ENCODE peak calls at places on chromosomes 6 and 20, in ten cellular contexts. One of them, this sample, is unnamed.
A peak's percentile ranks its signal among the peaks of the same experiment; 100 is the strongest.

GRCh38 chr6:145948328-145948727 is 15.8 kb downstream of the SHPRH start:
- DNase-seq in DND-41: no peak
- DNase-seq in suprapubic skin: no peak
- DNase-seq in IMR-90: peak; percentile 44
- DNase-seq in fibroblast of the aortic adventitia: peak; percentile 65
- DNase-seq in SK-N-SH: no peak
- DNase-seq in AG04450: no peak
- DNase-seq in cardiac fibroblast: peak; percentile 60
- DNase-seq in lower leg skin: no peak
- DNase-seq in CD8-positive, alpha-beta T cell: no peak
- DNase-seq in this sample: no peak

GRCh38 chr6:141307309-141307998 is 825.3 kb upstream of the GJE1 start:
- DNase-seq in lower leg skin: no peak
- DNase-seq in fibroblast of the aortic adventitia: no peak
- DNase-seq in SK-N-SH: no peak
- DNase-seq in CD8-positive, alpha-beta T cell: no peak
- DNase-seq in cardiac fibroblast: no peak
- DNase-seq in DND-41: no peak
- DNase-seq in suprapubic skin: no peak
- DNase-seq in AG04450: no peak
- DNase-seq in IMR-90: no peak
- DNase-seq in this sample: peak; percentile 9

GRCh38 chr20:33709905-33710541 is 10.1 kb downstream of the PXMP4 start:
- DNase-seq in suprapubic skin: no peak
- DNase-seq in DND-41: no peak
- DNase-seq in cardiac fibroblast: no peak
- DNase-seq in IMR-90: no peak
- DNase-seq in SK-N-SH: no peak
- DNase-seq in CD8-positive, alpha-beta T cell: no peak
- DNase-seq in AG04450: no peak
- DNase-seq in fibroblast of the aortic adventitia: no peak
- DNase-seq in lower leg skin: no peak
- DNase-seq in this sample: no peak

GRCh38 chr20:44137210-44137781 is 49.7 kb downstream of the JPH2 start:
- DNase-seq in IMR-90: peak; percentile 38
- DNase-seq in SK-N-SH: no peak
- DNase-seq in AG04450: peak; percentile 21
- DNase-seq in CD8-positive, alpha-beta T cell: no peak
- DNase-seq in fibroblast of the aortic adventitia: peak; percentile 25
- DNase-seq in cardiac fibroblast: peak; percentile 51
- DNase-seq in lower leg skin: no peak
- DNase-seq in DND-41: no peak
- DNase-seq in suprapubic skin: no peak
- DNase-seq in this sample: no peak

GRCh38 chr6:138194221-138194620 is 24.1 kb downstream of the PBOV1 start:
- DNase-seq in DND-41: no peak
- DNase-seq in AG04450: no peak
- DNase-seq in IMR-90: no peak
- DNase-seq in suprapubic skin: no peak
- DNase-seq in cardiac fibroblast: no peak
- DNase-seq in CD8-positive, alpha-beta T cell: no peak
- DNase-seq in lower leg skin: no peak
- DNase-seq in SK-N-SH: no peak
- DNase-seq in fibroblast of the aortic adventitia: no peak
- DNase-seq in this sample: no peak

GRCh38 chr6:16127471-16127870 is 1.4 kb upstream of the MYLIP start:
- DNase-seq in fibroblast of the aortic adventitia: no peak
- DNase-seq in lower leg skin: no peak
- DNase-seq in CD8-positive, alpha-beta T cell: no peak
- DNase-seq in AG04450: no peak
- DNase-seq in DND-41: no peak
- DNase-seq in IMR-90: no peak
- DNase-seq in cardiac fibroblast: no peak
- DNase-seq in SK-N-SH: no peak
- DNase-seq in suprapubic skin: no peak
- DNase-seq in this sample: no peak

GRCh38 chr6:37713529-37714119 is 15.9 kb upstream of the MDGA1 start:
- DNase-seq in lower leg skin: no peak
- DNase-seq in cardiac fibroblast: peak; percentile 78
- DNase-seq in CD8-positive, alpha-beta T cell: no peak
- DNase-seq in AG04450: no peak
- DNase-seq in DND-41: no peak
- DNase-seq in IMR-90: peak; percentile 83
- DNase-seq in SK-N-SH: peak; percentile 44
- DNase-seq in suprapubic skin: no peak
- DNase-seq in fibroblast of the aortic adventitia: peak; percentile 67
- DNase-seq in this sample: no peak

GRCh38 chr20:21702553-21703467 is 2.7 kb upstream of the PAX1 start:
- DNase-seq in lower leg skin: no peak
- DNase-seq in DND-41: no peak
- DNase-seq in AG04450: no peak
- DNase-seq in cardiac fibroblast: peak; percentile 24
- DNase-seq in suprapubic skin: peak; percentile 83
- DNase-seq in CD8-positive, alpha-beta T cell: no peak
- DNase-seq in fibroblast of the aortic adventitia: peak; percentile 19
- DNase-seq in IMR-90: peak; percentile 3
- DNase-seq in SK-N-SH: peak; percentile 80
- DNase-seq in this sample: peak; percentile 24

GRCh38 chr20:4897600-4897999 is 103.7 kb downstream of the SLC23A2 start:
- DNase-seq in CD8-positive, alpha-beta T cell: no peak
- DNase-seq in lower leg skin: no peak
- DNase-seq in cardiac fibroblast: no peak
- DNase-seq in suprapubic skin: no peak
- DNase-seq in AG04450: no peak
- DNase-seq in IMR-90: no peak
- DNase-seq in fibroblast of the aortic adventitia: no peak
- DNase-seq in SK-N-SH: no peak
- DNase-seq in DND-41: no peak
- DNase-seq in this sample: no peak

GRCh38 chr20:4898845-4899244 is 102.5 kb downstream of the SLC23A2 start:
- DNase-seq in SK-N-SH: no peak
- DNase-seq in AG04450: no peak
- DNase-seq in lower leg skin: no peak
- DNase-seq in suprapubic skin: no peak
- DNase-seq in cardiac fibroblast: no peak
- DNase-seq in CD8-positive, alpha-beta T cell: no peak
- DNase-seq in fibroblast of the aortic adventitia: no peak
- DNase-seq in DND-41: no peak
- DNase-seq in IMR-90: no peak
- DNase-seq in this sample: no peak

GRCh38 chr20:4898282-4898681 is 103.0 kb downstream of the SLC23A2 start:
- DNase-seq in AG04450: peak; percentile 43
- DNase-seq in CD8-positive, alpha-beta T cell: no peak
- DNase-seq in suprapubic skin: no peak
- DNase-seq in IMR-90: peak; percentile 89
- DNase-seq in lower leg skin: no peak
- DNase-seq in cardiac fibroblast: peak; percentile 73
- DNase-seq in SK-N-SH: no peak
- DNase-seq in DND-41: no peak
- DNase-seq in fibroblast of the aortic adventitia: peak; percentile 76
- DNase-seq in this sample: no peak

GRCh38 chr20:4896119-4896700 is 105.1 kb downstream of the SLC23A2 start:
- DNase-seq in cardiac fibroblast: no peak
- DNase-seq in suprapubic skin: no peak
- DNase-seq in AG04450: no peak
- DNase-seq in IMR-90: no peak
- DNase-seq in CD8-positive, alpha-beta T cell: no peak
- DNase-seq in lower leg skin: no peak
- DNase-seq in SK-N-SH: no peak
- DNase-seq in fibroblast of the aortic adventitia: no peak
- DNase-seq in DND-41: no peak
- DNase-seq in this sample: no peak

GRCh38 chr20:4896971-4897497 is 104.3 kb downstream of the SLC23A2 start:
- DNase-seq in CD8-positive, alpha-beta T cell: no peak
- DNase-seq in AG04450: no peak
- DNase-seq in suprapubic skin: no peak
- DNase-seq in SK-N-SH: no peak
- DNase-seq in fibroblast of the aortic adventitia: no peak
- DNase-seq in cardiac fibroblast: no peak
- DNase-seq in IMR-90: no peak
- DNase-seq in lower leg skin: no peak
- DNase-seq in DND-41: no peak
- DNase-seq in this sample: peak; percentile 28
- TF ChIP-seq CTCF in CD8-positive, alpha-beta T cell: no peak
- TF ChIP-seq CTCF in AG04450: no peak
- TF ChIP-seq CTCF in suprapubic skin: no peak
- TF ChIP-seq CTCF in SK-N-SH: no peak
- TF ChIP-seq CTCF in fibroblast of the aortic adventitia: no peak
- TF ChIP-seq CTCF in cardiac fibroblast: no peak
- TF ChIP-seq CTCF in IMR-90: no peak
- TF ChIP-seq CTCF in lower leg skin: no peak
- TF ChIP-seq CTCF in DND-41: peak; percentile 27
- TF ChIP-seq CTCF in this sample: peak; percentile 27

DNA sequence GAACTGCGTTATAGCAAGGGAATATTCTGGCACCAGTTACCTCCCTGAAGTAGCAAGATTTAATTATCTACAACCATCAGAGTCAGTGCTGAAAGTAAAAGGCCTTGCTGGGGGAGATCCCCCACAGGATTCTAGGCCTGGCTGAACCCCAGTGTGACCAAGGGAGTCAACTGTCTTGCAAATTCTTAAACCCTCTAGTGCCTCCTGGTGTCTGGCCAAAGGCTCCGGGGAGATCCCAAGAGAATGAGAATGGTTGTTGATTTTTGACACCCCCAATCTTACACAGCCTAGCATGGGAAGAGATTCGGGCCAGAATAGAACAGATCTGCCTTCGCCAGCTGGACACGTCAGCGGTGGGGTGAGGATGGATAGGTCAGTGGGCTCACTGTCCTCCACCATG is 179.4 kb downstream of the ERMARD start:
- DNase-seq in fibroblast of the aortic adventitia: no peak
- DNase-seq in cardiac fibroblast: no peak
- DNase-seq in DND-41: no peak
- DNase-seq in IMR-90: no peak
- DNase-seq in lower leg skin: no peak
- DNase-seq in AG04450: no peak
- DNase-seq in CD8-positive, alpha-beta T cell: no peak
- DNase-seq in suprapubic skin: no peak
- DNase-seq in SK-N-SH: no peak
- DNase-seq in this sample: no peak
- H3K4me3 ChIP-seq in fibroblast of the aortic adventitia: no peak overlapping the region
- H3K4me3 ChIP-seq in cardiac fibroblast: no peak overlapping the region
- H3K4me3 ChIP-seq in DND-41: no peak overlapping the region
- H3K4me3 ChIP-seq in IMR-90: no peak overlapping the region
- H3K4me3 ChIP-seq in lower leg skin: no peak overlapping the region
- H3K4me3 ChIP-seq in AG04450: no peak overlapping the region
- H3K4me3 ChIP-seq in CD8-positive, alpha-beta T cell: no peak overlapping the region
- H3K4me3 ChIP-seq in suprapubic skin: no peak overlapping the region
- H3K4me3 ChIP-seq in SK-N-SH: no peak overlapping the region
- H3K4me3 ChIP-seq in this sample: no peak overlapping the region

GRCh38 chr6:136031982-136032381 is 180.5 kb downstream of the PDE7B start:
- DNase-seq in SK-N-SH: peak; percentile 42
- DNase-seq in DND-41: no peak
- DNase-seq in fibroblast of the aortic adventitia: peak; percentile 82
- DNase-seq in lower leg skin: no peak
- DNase-seq in IMR-90: peak; percentile 74
- DNase-seq in cardiac fibroblast: peak; percentile 77
- DNase-seq in AG04450: no peak
- DNase-seq in CD8-positive, alpha-beta T cell: no peak
- DNase-seq in suprapubic skin: no peak
- DNase-seq in this sample: peak; percentile 4

GRCh38 chr6:136035378-136036070 is 184.0 kb downstream of the PDE7B start:
- DNase-seq in cardiac fibroblast: peak; percentile 93
- DNase-seq in IMR-90: peak; percentile 72
- DNase-seq in lower leg skin: no peak
- DNase-seq in SK-N-SH: no peak
- DNase-seq in suprapubic skin: no peak
- DNase-seq in CD8-positive, alpha-beta T cell: no peak
- DNase-seq in DND-41: no peak
- DNase-seq in AG04450: no peak
- DNase-seq in fibroblast of the aortic adventitia: peak; percentile 92
- DNase-seq in this sample: no peak

GRCh38 chr6:136036071-136036380 is 184.5 kb downstream of the PDE7B start:
- DNase-seq in IMR-90: no peak
- DNase-seq in suprapubic skin: no peak
- DNase-seq in SK-N-SH: no peak
- DNase-seq in DND-41: no peak
- DNase-seq in fibroblast of the aortic adventitia: no peak
- DNase-seq in lower leg skin: no peak
- DNase-seq in CD8-positive, alpha-beta T cell: no peak
- DNase-seq in AG04450: no peak
- DNase-seq in cardiac fibroblast: no peak
- DNase-seq in this sample: no peak

GRCh38 chr6:136036601-136037000 is 185.1 kb downstream of the PDE7B start:
- DNase-seq in fibroblast of the aortic adventitia: peak; percentile 71
- DNase-seq in lower leg skin: no peak
- DNase-seq in SK-N-SH: no peak
- DNase-seq in CD8-positive, alpha-beta T cell: no peak
- DNase-seq in cardiac fibroblast: peak; percentile 65
- DNase-seq in DND-41: no peak
- DNase-seq in suprapubic skin: no peak
- DNase-seq in AG04450: no peak
- DNase-seq in IMR-90: no peak
- DNase-seq in this sample: no peak

DNA sequence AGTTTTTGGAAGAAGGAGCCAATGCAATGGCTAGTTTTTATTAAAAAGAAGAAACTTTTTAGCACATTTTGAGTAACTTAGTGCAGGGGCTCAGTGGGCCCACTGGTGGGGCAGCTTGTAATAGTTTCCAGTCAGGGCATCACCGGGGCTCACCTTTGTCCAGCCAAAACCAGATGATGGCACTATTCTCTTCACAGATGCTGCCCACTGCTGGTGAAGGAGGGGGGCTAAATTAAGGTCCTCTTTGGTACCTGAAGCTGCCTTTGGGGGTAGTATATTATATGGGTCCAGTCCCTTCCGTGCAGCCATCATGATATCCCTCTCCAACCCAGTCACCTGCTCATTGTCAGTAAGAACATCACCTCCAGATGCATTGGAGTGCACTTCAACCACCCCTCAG is 182.9 kb downstream of the PDE7B start:
- DNase-seq in SK-N-SH: no peak
- DNase-seq in AG04450: no peak
- DNase-seq in IMR-90: no peak
- DNase-seq in lower leg skin: no peak
- DNase-seq in DND-41: no peak
- DNase-seq in CD8-positive, alpha-beta T cell: no peak
- DNase-seq in fibroblast of the aortic adventitia: no peak
- DNase-seq in cardiac fibroblast: no peak
- DNase-seq in suprapubic skin: no peak
- DNase-seq in this sample: no peak
- TF ChIP-seq CTCF in SK-N-SH: peak; percentile 6
- TF ChIP-seq CTCF in AG04450: no peak
- TF ChIP-seq CTCF in IMR-90: no peak
- TF ChIP-seq CTCF in lower leg skin: no peak
- TF ChIP-seq CTCF in DND-41: peak; percentile 6
- TF ChIP-seq CTCF in CD8-positive, alpha-beta T cell: no peak
- TF ChIP-seq CTCF in fibroblast of the aortic adventitia: no peak
- TF ChIP-seq CTCF in cardiac fibroblast: no peak
- TF ChIP-seq CTCF in suprapubic skin: no peak
- TF ChIP-seq CTCF in this sample: no peak

DNA sequence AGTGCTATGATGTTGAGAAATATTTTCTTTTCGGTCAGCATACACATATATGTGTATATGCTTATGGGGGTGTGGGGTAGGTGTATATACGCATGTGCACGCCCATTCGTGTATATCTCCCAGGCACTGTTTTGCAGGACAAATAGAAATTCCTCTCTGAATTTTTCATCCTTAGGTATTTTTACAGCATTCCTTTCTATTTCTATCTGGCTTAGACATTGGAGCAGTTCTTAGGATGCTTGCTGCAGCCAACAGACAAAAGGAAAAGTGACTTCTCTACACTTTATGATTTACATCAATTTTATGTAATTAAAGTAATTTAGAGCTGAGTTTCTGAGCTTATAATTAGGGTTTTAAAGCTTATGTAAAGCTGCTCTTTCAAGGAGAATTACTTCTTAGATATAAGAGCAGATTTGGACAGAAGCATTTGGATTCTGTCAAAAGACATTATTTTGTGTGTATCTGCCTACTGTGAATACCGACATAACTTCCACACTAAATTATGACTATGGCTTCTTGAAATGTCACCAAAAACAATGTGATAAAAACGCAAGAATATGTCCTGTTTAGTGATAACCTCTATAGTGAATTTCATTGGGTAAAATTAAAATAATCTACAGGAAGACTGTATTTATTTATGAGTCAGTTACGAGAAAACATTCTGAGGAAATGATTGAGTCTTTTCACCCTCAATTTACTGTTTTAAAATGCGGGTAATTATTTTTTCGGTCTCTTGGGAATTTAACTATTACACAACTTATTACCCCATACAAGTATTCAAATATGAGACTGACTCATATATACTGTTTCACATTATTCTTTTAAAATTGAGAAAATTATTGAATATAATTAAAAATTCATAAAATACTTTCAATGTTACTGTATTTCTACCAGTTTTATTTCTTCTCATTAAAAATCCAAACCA is 21.3 kb upstream of the CEP43 start:
- DNase-seq in SK-N-SH: no peak
- DNase-seq in IMR-90: no peak
- DNase-seq in AG04450: no peak
- DNase-seq in cardiac fibroblast: peak; percentile 43
- DNase-seq in CD8-positive, alpha-beta T cell: no peak
- DNase-seq in suprapubic skin: no peak
- DNase-seq in DND-41: no peak
- DNase-seq in lower leg skin: no peak
- DNase-seq in fibroblast of the aortic adventitia: no peak
- DNase-seq in this sample: no peak
- H3K4me3 ChIP-seq in SK-N-SH: no peak overlapping the region
- H3K4me3 ChIP-seq in IMR-90: no peak overlapping the region
- H3K4me3 ChIP-seq in AG04450: no peak overlapping the region
- H3K4me3 ChIP-seq in cardiac fibroblast: no peak overlapping the region
- H3K4me3 ChIP-seq in CD8-positive, alpha-beta T cell: no peak overlapping the region
- H3K4me3 ChIP-seq in suprapubic skin: no peak overlapping the region
- H3K4me3 ChIP-seq in DND-41: no peak overlapping the region
- H3K4me3 ChIP-seq in lower leg skin: no peak overlapping the region
- H3K4me3 ChIP-seq in fibroblast of the aortic adventitia: no peak overlapping the region
- H3K4me3 ChIP-seq in this sample: no peak overlapping the region

This sample was measured in GM12865.